ENCODE peak calls at places on chromosome 9, in four cellular contexts. I, N, O and Z are unnamed samples.

GRCh38 chr9:92151691-92152393 is 36.6 kb upstream of the SPTLC1 start:
- DNase-seq in N (no peak), I (no peak), O (no peak), Z (no peak)

GRCh38 chr9:35660966-35661413 is 2.9 kb downstream of the CCDC107 start:
- DNase-seq in I (peak; percentile 8), O (no peak), N (no peak), Z (no peak)

GRCh38 chr9:89940625-89941024 is 335.8 kb downstream of the GADD45G start:
- DNase-seq in N (no peak), O (no peak), I (no peak), Z (no peak)

GRCh38 chr9:137717776-137718327 is 99.0 kb downstream of the EHMT1 start:
- DNase-seq in N (no peak), O (no peak), I (no peak), Z (no peak)

GRCh38 chr9:128061305-128061704 is 5.8 kb downstream of the NAIF1 start:
- DNase-seq in I (no peak), N (no peak), O (no peak), Z (peak; percentile 42)

GRCh38 chr9:121556580-121556979 is 56.9 kb upstream of the GGTA1 start:
- DNase-seq in I (no peak), N (no peak), O (no peak), Z (no peak)

GRCh38 chr9:9003184-9003583 is 1203.6 kb upstream of the DMAC1 start:
- DNase-seq in O (no peak), I (peak; percentile 77), N (peak; percentile 28), Z (peak; percentile 39)

GRCh38 chr9:90124961-90125360 is 517.7 kb downstream of the DIRAS2 start:
- DNase-seq in O (no peak), I (peak; percentile 66), N (peak; percentile 72), Z (no peak)

GRCh38 chr9:126283799-126284465 is 42.7 kb upstream of the MVB12B start:
- DNase-seq in O (no peak), I (no peak), N (no peak), Z (no peak)

GRCh38 chr9:121603028-121603427 is 48.4 kb upstream of the DAB2IP start:
- DNase-seq in I (no peak), N (no peak), O (no peak), Z (no peak)

GRCh38 chr9:10268500-10269485 is 344.0 kb downstream of the PTPRD start:
- DNase-seq in O (no peak), N (peak; percentile 67), I (peak; percentile 49), Z (peak; percentile 59)

GRCh38 chr9:109880276-109881169 is 100.5 kb downstream of the PALM2AKAP2 start:
- DNase-seq in O (peak; percentile 45), N (no peak), I (peak; percentile 29), Z (peak; percentile 33)

GRCh38 chr9:134379774-134380431 is 53.6 kb downstream of the RXRA start:
- DNase-seq in O (no peak), N (no peak), I (no peak), Z (no peak)

GRCh38 chr9:110994771-110995241 is 43.5 kb downstream of the LPAR1 start:
- DNase-seq in O (peak; percentile 43), N (no peak), I (no peak), Z (no peak)

GRCh38 chr9:137311171-137311970 is 9.3 kb upstream of the NRARP start:
- DNase-seq in N (no peak), I (no peak), O (peak; percentile 14), Z (peak; percentile 12)

GRCh38 chr9:79201641-79202040 is 370.1 kb upstream of the TLE4 start:
- DNase-seq in N (no peak), I (no peak), O (no peak), Z (no peak)

GRCh38 chr9:16501098-16501663 is 369.3 kb downstream of the BNC2 start:
- DNase-seq in N (no peak), I (no peak), O (no peak), Z (no peak)

GRCh38 chr9:8036914-8037524 is 237.4 kb upstream of the DMAC1 start:
- DNase-seq in I (no peak), N (no peak), O (no peak), Z (no peak)

GRCh38 chr9:134411451-134412297 is 85.4 kb downstream of the RXRA start:
- DNase-seq in O (no peak), N (no peak), I (no peak), Z (no peak)

GRCh38 chr9:126097679-126098078 is 228.9 kb upstream of the MVB12B start:
- DNase-seq in I (no peak), N (no peak), O (no peak), Z (no peak)

GRCh38 chr9:7653262-7653661 is 146.3 kb downstream of the DMAC1 start:
- DNase-seq in O (no peak), I (no peak), N (no peak), Z (no peak)

GRCh38 chr9:131503626-131504465 is 1.1 kb downstream of the POMT1 start:
- DNase-seq in N (no peak), O (peak; percentile 33), I (peak; percentile 40), Z (peak; percentile 66)

GRCh38 chr9:74100042-74100441 is 397.1 kb upstream of the RORB start:
- DNase-seq in I (no peak), O (no peak), N (no peak), Z (no peak)

GRCh38 chr9:110742741-110743371 is 74.3 kb downstream of the MUSK start:
- DNase-seq in N (no peak), O (no peak), I (no peak), Z (no peak)

GRCh38 chr9:34343090-34343489 is 13.7 kb downstream of the NUDT2 start:
- DNase-seq in N (no peak), O (no peak), I (no peak), Z (no peak)

GRCh38 chr9:79477955-79478751 is 93.6 kb upstream of the TLE4 start:
- DNase-seq in N (peak; percentile 56), I (peak; percentile 9), O (peak; percentile 1), Z (peak; percentile 60)

GRCh38 chr9:130692365-130692764 is 1.2 kb upstream of the EXOSC2 start:
- DNase-seq in I (no peak), O (no peak), N (no peak), Z (peak; percentile 35)